ENCODE peak calls at places on chromosomes 3 and 15, in ten cellular contexts. K is stimulated activated CD8-positive, alpha-beta memory T cell treated with anti-CD3 and anti-CD28 coated beads, Interleukin-7, amount 100 ng/mL, for 4 hours; G is myocyte; F is transverse colon; A is T47D; U is left ventricle myocardium inferior; B is stimulated activated CD4-positive, alpha-beta T cell treated with anti-CD3 and anti-CD28 coated beads, Interleukin-4, amount 100 ng/mL, for 4 hours; H is omental fat pad; O is GDM1; W is glutamatergic neuron. C is an unnamed sample.

GRCh38 chr3:63538912-63539311 is 113.6 kb upstream of the SNTN start:
- DNase-seq in G (no peak), K (no peak), H (no peak), F (no peak), B (no peak), A (no peak), O (no peak), U (no peak), W (no peak), C (no peak)

GRCh38 chr3:138348107-138348949 is at the start of gene MRAS:
- DNase-seq in U (peak), K (no peak), H (peak), A (peak), G (peak), W (peak), F (peak), B (no peak), O (no peak), C (no peak)

GRCh38 chr3:126828306-126828705 is 124.3 kb downstream of the CHCHD6 start:
- DNase-seq in O (no peak), A (no peak), K (no peak), F (no peak), W (no peak), H (no peak), B (no peak), G (no peak), U (peak), C (no peak)

GRCh38 chr3:115901008-115901407 is 277.7 kb downstream of the GAP43 start:
- DNase-seq in O (no peak), W (no peak), A (no peak), G (no peak), U (no peak), K (no peak), B (no peak), H (no peak), F (no peak), C (no peak)

GRCh38 chr3:67804545-67804944 is 150.1 kb upstream of the SUCLG2 start:
- DNase-seq in A (no peak), B (no peak), K (no peak), H (no peak), F (no peak), U (no peak), W (no peak), O (no peak), G (peak), C (no peak)

GRCh38 chr3:65472501-65472900 is 566.2 kb downstream of the MAGI1 start:
- DNase-seq in U (no peak), B (no peak), O (no peak), A (no peak), F (no peak), K (no peak), G (no peak), W (no peak), H (no peak), C (no peak)

GRCh38 chr15:54810496-54810895 is 386.2 kb downstream of the RSL24D1 start:
- DNase-seq in K (no peak), G (no peak), A (no peak), U (no peak), O (no peak), B (no peak), F (no peak), H (no peak), W (no peak), C (no peak)

GRCh38 chr3:141242035-141242721 is 10.6 kb downstream of the PXYLP1 start:
- DNase-seq in W (no peak), B (no peak), U (no peak), O (no peak), A (no peak), H (no peak), G (no peak), K (no peak), F (no peak), C (no peak)

GRCh38 chr15:52019394-52020252 is 604 bp downstream of the MAPK6 start:
- DNase-seq in G (peak), K (peak), U (peak), W (peak), O (peak), A (peak), F (peak), H (peak), B (peak), C (peak)

GRCh38 chr15:51846463-51847230 is 17.2 kb downstream of the TMOD3 start:
- DNase-seq in A (no peak), F (no peak), G (peak), B (no peak), H (no peak), W (no peak), U (no peak), O (peak), K (no peak), C (peak)

GRCh38 chr15:44910981-44911625 is 45.4 kb upstream of the TERB2 start:
- DNase-seq in U (no peak), G (no peak), A (no peak), H (no peak), O (no peak), F (no peak), B (no peak), W (no peak), K (no peak), C (no peak)

GRCh38 chr3:195612075-195612800 is 28.5 kb upstream of the APOD start:
- DNase-seq in G (no peak), U (no peak), A (no peak), B (no peak), W (no peak), H (no peak), K (no peak), F (peak), O (no peak), C (no peak)

GRCh38 chr3:33047842-33048834 is 48.8 kb downstream of the GLB1 start:
- DNase-seq in F (no peak), B (peak), W (no peak), A (no peak), O (no peak), G (no peak), H (no peak), K (no peak), U (no peak), C (no peak)

GRCh38 chr15:70064441-70064840 is 33.3 kb downstream of the TLE3 start:
- DNase-seq in A (no peak), B (no peak), K (no peak), U (no peak), W (no peak), G (no peak), F (no peak), H (no peak), O (no peak), C (no peak)

GRCh38 chr15:59298255-59298856 is 74.3 kb downstream of the MYO1E start:
- DNase-seq in U (no peak), A (no peak), B (peak), F (no peak), O (no peak), G (no peak), W (no peak), K (peak), H (no peak), C (no peak)

GRCh38 chr3:15812183-15812582 is 14.4 kb upstream of the ANKRD28 start:
- DNase-seq in W (no peak), F (no peak), B (no peak), U (no peak), A (no peak), H (no peak), K (no peak), G (peak), O (no peak), C (peak)

GRCh38 chr15:92683511-92683834 is 27.9 kb upstream of the FAM174B start:
- DNase-seq in A (peak), B (no peak), K (no peak), W (peak), F (peak), G (peak), H (no peak), O (no peak), U (peak), C (no peak)

GRCh38 chr3:108181172-108181571 is 41.1 kb downstream of the IFT57 start:
- DNase-seq in G (no peak), K (no peak), U (no peak), W (no peak), B (no peak), A (no peak), O (no peak), F (no peak), H (no peak), C (no peak)

GRCh38 chr3:188088948-188089685 is 64.8 kb upstream of the LPP start:
- DNase-seq in O (no peak), K (no peak), W (no peak), U (no peak), A (no peak), F (no peak), G (no peak), H (no peak), B (no peak), C (no peak)

GRCh38 chr3:21859124-21859781 is 108.2 kb upstream of the ZNF385D start:
- DNase-seq in K (no peak), O (no peak), W (no peak), U (no peak), B (no peak), G (no peak), A (no peak), H (no peak), F (no peak), C (no peak)

GRCh38 chr15:60376677-60377095 is 21.1 kb downstream of the ANXA2 start:
- DNase-seq in H (no peak), B (no peak), U (no peak), K (no peak), A (no peak), G (no peak), F (no peak), O (no peak), W (no peak), C (no peak)

GRCh38 chr3:193813506-193813850 is 220.5 kb downstream of the OPA1 start:
- DNase-seq in U (no peak), G (no peak), K (no peak), F (no peak), H (no peak), O (no peak), W (no peak), B (no peak), A (peak), C (no peak)

C was measured in AML-193.